ENCODE peak calls at places on chromosomes 5 and 9, in seven cellular contexts. One of them, this sample, is unnamed.

GRCh38 chr5:139668064-139668880 is 20.1 kb downstream of the CXXC5 start:
- DNase-seq in brain microvascular endothelial cell: no peak
- DNase-seq in GM04504: no peak
- DNase-seq in NCI-H2081: no peak
- DNase-seq in effector CD4-positive, alpha-beta T cell: no peak
- DNase-seq in renal cortical epithelial cell: peak
- DNase-seq in fibroblast of the conjunctiva: no peak
- DNase-seq in this sample: no peak

GRCh38 chr9:114484854-114485443 is 20.3 kb downstream of the WHRN start:
- DNase-seq in brain microvascular endothelial cell: peak
- DNase-seq in GM04504: no peak
- DNase-seq in NCI-H2081: no peak
- DNase-seq in effector CD4-positive, alpha-beta T cell: peak
- DNase-seq in renal cortical epithelial cell: peak
- DNase-seq in fibroblast of the conjunctiva: no peak
- DNase-seq in this sample: no peak

GRCh38 chr5:171712616-171713015 is 73.0 kb upstream of the SMIM23 start:
- DNase-seq in brain microvascular endothelial cell: no peak
- DNase-seq in GM04504: no peak
- DNase-seq in NCI-H2081: no peak
- DNase-seq in effector CD4-positive, alpha-beta T cell: no peak
- DNase-seq in renal cortical epithelial cell: peak
- DNase-seq in fibroblast of the conjunctiva: no peak
- DNase-seq in this sample: no peak

GRCh38 chr5:135694016-135694415 is 115.2 kb upstream of the CXCL14 start:
- DNase-seq in brain microvascular endothelial cell: no peak
- DNase-seq in GM04504: no peak
- DNase-seq in NCI-H2081: no peak
- DNase-seq in effector CD4-positive, alpha-beta T cell: no peak
- DNase-seq in renal cortical epithelial cell: no peak
- DNase-seq in fibroblast of the conjunctiva: no peak
- DNase-seq in this sample: no peak

GRCh38 chr5:115586525-115587146 is 15.6 kb downstream of the TICAM2 start:
- DNase-seq in brain microvascular endothelial cell: no peak
- DNase-seq in GM04504: no peak
- DNase-seq in NCI-H2081: peak
- DNase-seq in effector CD4-positive, alpha-beta T cell: no peak
- DNase-seq in renal cortical epithelial cell: peak
- DNase-seq in fibroblast of the conjunctiva: no peak
- DNase-seq in this sample: no peak

GRCh38 chr5:88786217-88786560 is 96.8 kb downstream of the MEF2C start:
- DNase-seq in brain microvascular endothelial cell: peak
- DNase-seq in GM04504: peak
- DNase-seq in NCI-H2081: no peak
- DNase-seq in effector CD4-positive, alpha-beta T cell: no peak
- DNase-seq in renal cortical epithelial cell: peak
- DNase-seq in fibroblast of the conjunctiva: peak
- DNase-seq in this sample: no peak

GRCh38 chr5:155546075-155546474 is 532.5 kb downstream of the KIF4B start:
- DNase-seq in brain microvascular endothelial cell: no peak
- DNase-seq in GM04504: no peak
- DNase-seq in NCI-H2081: no peak
- DNase-seq in effector CD4-positive, alpha-beta T cell: no peak
- DNase-seq in renal cortical epithelial cell: no peak
- DNase-seq in fibroblast of the conjunctiva: no peak
- DNase-seq in this sample: no peak

GRCh38 chr9:107890921-107891465 is 401.4 kb upstream of the KLF4 start:
- DNase-seq in brain microvascular endothelial cell: no peak
- DNase-seq in GM04504: no peak
- DNase-seq in NCI-H2081: no peak
- DNase-seq in effector CD4-positive, alpha-beta T cell: no peak
- DNase-seq in renal cortical epithelial cell: peak
- DNase-seq in fibroblast of the conjunctiva: no peak
- DNase-seq in this sample: no peak

GRCh38 chr5:138824924-138825863 is 49.9 kb downstream of the LRRTM2 start:
- DNase-seq in brain microvascular endothelial cell: peak
- DNase-seq in GM04504: no peak
- DNase-seq in NCI-H2081: peak
- DNase-seq in effector CD4-positive, alpha-beta T cell: no peak
- DNase-seq in renal cortical epithelial cell: peak
- DNase-seq in fibroblast of the conjunctiva: no peak
- DNase-seq in this sample: no peak

GRCh38 chr5:396715-397032 is 46.3 kb upstream of the EXOC3 start:
- DNase-seq in brain microvascular endothelial cell: no peak
- DNase-seq in GM04504: no peak
- DNase-seq in NCI-H2081: no peak
- DNase-seq in effector CD4-positive, alpha-beta T cell: no peak
- DNase-seq in renal cortical epithelial cell: no peak
- DNase-seq in fibroblast of the conjunctiva: no peak
- DNase-seq in this sample: no peak

GRCh38 chr9:108662935-108663334 is 192.9 kb downstream of the ACTL7B start:
- DNase-seq in brain microvascular endothelial cell: no peak
- DNase-seq in GM04504: no peak
- DNase-seq in NCI-H2081: no peak
- DNase-seq in effector CD4-positive, alpha-beta T cell: no peak
- DNase-seq in renal cortical epithelial cell: no peak
- DNase-seq in fibroblast of the conjunctiva: no peak
- DNase-seq in this sample: no peak

GRCh38 chr9:129550199-129550839 is 70.6 kb downstream of the C9orf50 start:
- DNase-seq in brain microvascular endothelial cell: peak
- DNase-seq in GM04504: no peak
- DNase-seq in NCI-H2081: peak
- DNase-seq in effector CD4-positive, alpha-beta T cell: no peak
- DNase-seq in renal cortical epithelial cell: no peak
- DNase-seq in fibroblast of the conjunctiva: peak
- DNase-seq in this sample: no peak

GRCh38 chr9:116661037-116661954 is 25.8 kb upstream of the TRIM32 start:
- DNase-seq in brain microvascular endothelial cell: peak
- DNase-seq in GM04504: peak
- DNase-seq in NCI-H2081: peak
- DNase-seq in effector CD4-positive, alpha-beta T cell: no peak
- DNase-seq in renal cortical epithelial cell: peak
- DNase-seq in fibroblast of the conjunctiva: peak
- DNase-seq in this sample: no peak

GRCh38 chr5:149140197-149141002 is 893 bp upstream of the ABLIM3 start:
- DNase-seq in brain microvascular endothelial cell: no peak
- DNase-seq in GM04504: no peak
- DNase-seq in NCI-H2081: no peak
- DNase-seq in effector CD4-positive, alpha-beta T cell: no peak
- DNase-seq in renal cortical epithelial cell: peak
- DNase-seq in fibroblast of the conjunctiva: no peak
- DNase-seq in this sample: no peak

GRCh38 chr5:126492939-126493338 is 69.7 kb downstream of the GRAMD2B start:
- DNase-seq in brain microvascular endothelial cell: no peak
- DNase-seq in GM04504: no peak
- DNase-seq in NCI-H2081: no peak
- DNase-seq in effector CD4-positive, alpha-beta T cell: no peak
- DNase-seq in renal cortical epithelial cell: peak
- DNase-seq in fibroblast of the conjunctiva: no peak
- DNase-seq in this sample: no peak

GRCh38 chr5:154860123-154860522 is 1.7 kb downstream of the CNOT8 start:
- DNase-seq in brain microvascular endothelial cell: peak
- DNase-seq in GM04504: peak
- DNase-seq in NCI-H2081: no peak
- DNase-seq in effector CD4-positive, alpha-beta T cell: no peak
- DNase-seq in renal cortical epithelial cell: peak
- DNase-seq in fibroblast of the conjunctiva: no peak
- DNase-seq in this sample: no peak

GRCh38 chr5:16935271-16936149 is 578 bp downstream of the MYO10 start:
- DNase-seq in brain microvascular endothelial cell: no peak
- DNase-seq in GM04504: no peak
- DNase-seq in NCI-H2081: peak
- DNase-seq in effector CD4-positive, alpha-beta T cell: no peak
- DNase-seq in renal cortical epithelial cell: no peak
- DNase-seq in fibroblast of the conjunctiva: no peak
- DNase-seq in this sample: no peak

GRCh38 chr5:145987871-145988270 is 51.5 kb downstream of the SH3RF2 start:
- DNase-seq in brain microvascular endothelial cell: no peak
- DNase-seq in GM04504: no peak
- DNase-seq in NCI-H2081: no peak
- DNase-seq in effector CD4-positive, alpha-beta T cell: no peak
- DNase-seq in renal cortical epithelial cell: no peak
- DNase-seq in fibroblast of the conjunctiva: no peak
- DNase-seq in this sample: no peak

GRCh38 chr9:34993502-34994428 is 4.2 kb downstream of the DNAJB5 start:
- DNase-seq in brain microvascular endothelial cell: no peak
- DNase-seq in GM04504: no peak
- DNase-seq in NCI-H2081: peak
- DNase-seq in effector CD4-positive, alpha-beta T cell: no peak
- DNase-seq in renal cortical epithelial cell: peak
- DNase-seq in fibroblast of the conjunctiva: peak
- DNase-seq in this sample: no peak

GRCh38 chr5:58382131-58382534 is 77.8 kb downstream of the PLK2 start:
- DNase-seq in brain microvascular endothelial cell: no peak
- DNase-seq in GM04504: no peak
- DNase-seq in NCI-H2081: no peak
- DNase-seq in effector CD4-positive, alpha-beta T cell: no peak
- DNase-seq in renal cortical epithelial cell: no peak
- DNase-seq in fibroblast of the conjunctiva: no peak
- DNase-seq in this sample: no peak

GRCh38 chr5:64603676-64604075 is 86.6 kb upstream of the SHISAL2B start:
- DNase-seq in brain microvascular endothelial cell: no peak
- DNase-seq in GM04504: no peak
- DNase-seq in NCI-H2081: no peak
- DNase-seq in effector CD4-positive, alpha-beta T cell: no peak
- DNase-seq in renal cortical epithelial cell: peak
- DNase-seq in fibroblast of the conjunctiva: no peak
- DNase-seq in this sample: no peak

GRCh38 chr9:97525451-97525850 is 24.0 kb downstream of the TMOD1 start:
- DNase-seq in brain microvascular endothelial cell: no peak
- DNase-seq in GM04504: no peak
- DNase-seq in NCI-H2081: no peak
- DNase-seq in effector CD4-positive, alpha-beta T cell: no peak
- DNase-seq in renal cortical epithelial cell: peak
- DNase-seq in fibroblast of the conjunctiva: peak
- DNase-seq in this sample: no peak

GRCh38 chr9:132894343-132894742 is 15.6 kb downstream of the SPACA9 start:
- DNase-seq in brain microvascular endothelial cell: no peak
- DNase-seq in GM04504: no peak
- DNase-seq in NCI-H2081: no peak
- DNase-seq in effector CD4-positive, alpha-beta T cell: no peak
- DNase-seq in renal cortical epithelial cell: no peak
- DNase-seq in fibroblast of the conjunctiva: no peak
- DNase-seq in this sample: no peak

GRCh38 chr9:6562194-6562593 is 83.3 kb downstream of the GLDC start:
- DNase-seq in brain microvascular endothelial cell: no peak
- DNase-seq in GM04504: no peak
- DNase-seq in NCI-H2081: no peak
- DNase-seq in effector CD4-positive, alpha-beta T cell: no peak
- DNase-seq in renal cortical epithelial cell: no peak
- DNase-seq in fibroblast of the conjunctiva: no peak
- DNase-seq in this sample: no peak

GRCh38 chr5:67591491-67591890 is 394.9 kb upstream of the CD180 start:
- DNase-seq in brain microvascular endothelial cell: no peak
- DNase-seq in GM04504: no peak
- DNase-seq in NCI-H2081: no peak
- DNase-seq in effector CD4-positive, alpha-beta T cell: no peak
- DNase-seq in renal cortical epithelial cell: no peak
- DNase-seq in fibroblast of the conjunctiva: no peak
- DNase-seq in this sample: no peak

This sample was measured in T follicular helper cell.